ENCODE peak calls at places on chromosomes 12 and 14, in five cellular contexts. X, Z, F, Y and H are unnamed samples. For H3K4me1, the result is how much of the 10 kb centered on the place peaks cover.

GRCh38 chr12:51383281-51383905 is 7.8 kb downstream of the GALNT6 start:
- DNase-seq in F (no peak), Y (no peak), Z (no peak), X (no peak), H (no peak)

GRCh38 chr12:119052001-119052400 is 70.7 kb downstream of the SRRM4 start:
- DNase-seq in Z (no peak), Y (no peak), X (no peak), F (no peak), H (no peak)

GRCh38 chr14:100012478-100012925 is 52.7 kb upstream of the EVL start:
- DNase-seq in Z (no peak), X (no peak), Y (no peak), F (no peak), H (no peak)

GRCh38 chr14:36271222-36271621 is 49.2 kb downstream of the MBIP start:
- DNase-seq in Z (no peak), F (no peak), X (no peak), Y (no peak), H (no peak)

GRCh38 chr12:124608451-124608870 is 41.0 kb upstream of the NCOR2 start:
- DNase-seq in F (no peak), Y (no peak), Z (no peak), X (no peak), H (no peak)

GRCh38 chr12:120981407-120981921 is 3.1 kb downstream of the HNF1A start:
- DNase-seq in Z (no peak), F (peak), X (no peak), Y (no peak), H (no peak)

GRCh38 chr14:32366256-32366655 is 37.2 kb downstream of the AKAP6 start:
- DNase-seq in X (no peak), Z (no peak), F (peak), Y (no peak), H (no peak)

GRCh38 chr12:87995581-87996178 is 33.5 kb downstream of the C12orf50 start:
- DNase-seq in F (peak), X (peak), Y (peak), Z (no peak), H (peak)

GRCh38 chr12:40058721-40059190 is 47.1 kb downstream of the SLC2A13 start:
- DNase-seq in Z (no peak), Y (no peak), X (no peak), F (no peak), H (no peak)

GRCh38 chr14:71625175-71625574 is 307.1 kb upstream of the RGS6 start:
- DNase-seq in X (no peak), Z (no peak), F (no peak), Y (no peak), H (no peak)

GRCh38 chr14:78690836-78691235 is 520.7 kb downstream of the NRXN3 start:
- DNase-seq in Z (no peak), Y (no peak), F (no peak), X (no peak), H (no peak)

GRCh38 chr12:50569876-50570275 is 65.1 kb downstream of the DIP2B start:
- DNase-seq in F (peak), X (no peak), Z (no peak), Y (no peak), H (no peak)

GRCh38 chr14:61322799-61323290 is 1.5 kb downstream of the PRKCH start:
- DNase-seq in F (peak), Z (peak), X (no peak), Y (peak), H (peak)

GRCh38 chr14:51578853-51579252 is 72.9 kb upstream of the FRMD6 start:
- DNase-seq in Z (no peak), F (no peak), Y (no peak), X (no peak), H (no peak)

GRCh38 chr12:93664573-93665138 is 12.5 kb upstream of the CRADD start:
- DNase-seq in Y (no peak), Z (no peak), X (no peak), F (no peak), H (no peak)

GRCh38 chr12:46977976-46978375 is 101.4 kb upstream of the PCED1B start:
- DNase-seq in Z (no peak), Y (no peak), X (no peak), F (no peak), H (no peak)

GRCh38 chr14:34699873-34700621 is 14.3 kb downstream of the CFL2 start:
- DNase-seq in Z (no peak), X (no peak), F (peak), Y (no peak), H (no peak)

GRCh38 chr14:99261916-99262787 is 9.8 kb downstream of the BCL11B start:
- DNase-seq in Z (peak), Y (peak), X (no peak), F (no peak), H (no peak)

GRCh38 chr14:87799400-87799799 is 193.6 kb downstream of the GALC start:
- DNase-seq in F (no peak), Y (no peak), X (no peak), Z (no peak), H (no peak)

GRCh38 chr12:43208221-43208620 is 343.8 kb downstream of the ADAMTS20 start:
- DNase-seq in X (no peak), Y (no peak), F (no peak), Z (no peak), H (no peak)

GRCh38 chr14:34211732-34212131 is 250.3 kb downstream of the SPTSSA start:
- DNase-seq in F (no peak), Y (no peak), Z (no peak), X (no peak), H (no peak)

GRCh38 chr12:129067482-129067881 is 214.2 kb downstream of the GLT1D1 start:
- DNase-seq in F (no peak), X (no peak), Z (no peak), Y (no peak), H (no peak)

GRCh38 chr14:31902002-31902401 is 175.1 kb upstream of the ARHGAP5 start:
- DNase-seq in F (no peak), Y (peak), X (no peak), Z (no peak), H (no peak)

GRCh38 chr12:75528272-75528671 is 16.9 kb upstream of the KRR1 start:
- DNase-seq in X (no peak), Y (no peak), Z (no peak), F (no peak), H (no peak)

GRCh38 chr12:75528692-75529091 is 17.3 kb upstream of the KRR1 start:
- DNase-seq in X (no peak), Y (no peak), Z (no peak), F (no peak), H (no peak)

GRCh38 chr12:75526655-75527511 is 15.5 kb upstream of the KRR1 start:
- DNase-seq in F (peak), Y (peak), Z (no peak), X (no peak), H (no peak)

GRCh38 chr12:75529826-75530225 is 18.4 kb upstream of the KRR1 start:
- DNase-seq in F (no peak), Y (no peak), X (no peak), Z (no peak), H (no peak)

GRCh38 chr12:75525263-75525662 is 13.9 kb upstream of the KRR1 start:
- DNase-seq in Z (no peak), F (no peak), Y (no peak), X (no peak), H (no peak)
- TF ChIP-seq CTCF in Z (no peak), F (peak), Y (no peak), X (no peak), H (no peak)

GRCh38 chr14:104319489-104320241 is 181.3 kb downstream of the KIF26A start:
- DNase-seq in F (no peak), Y (peak), Z (no peak), X (no peak), H (no peak)
- H3K4me1 ChIP-seq in F (under half), Y (under half), Z (under half), X (under half), H (under half)

GRCh38 chr14:72812292-72812851 is 81.5 kb downstream of the DPF3 start:
- DNase-seq in Z (no peak), Y (no peak), F (no peak), X (peak), H (peak)

GRCh38 chr14:72815459-72815858 is 78.4 kb downstream of the DPF3 start:
- DNase-seq in F (no peak), Y (no peak), Z (no peak), X (no peak), H (no peak)

GRCh38 chr14:72818998-72819397 is 74.9 kb downstream of the DPF3 start:
- DNase-seq in F (no peak), Z (no peak), Y (no peak), X (no peak), H (no peak)

DNA sequence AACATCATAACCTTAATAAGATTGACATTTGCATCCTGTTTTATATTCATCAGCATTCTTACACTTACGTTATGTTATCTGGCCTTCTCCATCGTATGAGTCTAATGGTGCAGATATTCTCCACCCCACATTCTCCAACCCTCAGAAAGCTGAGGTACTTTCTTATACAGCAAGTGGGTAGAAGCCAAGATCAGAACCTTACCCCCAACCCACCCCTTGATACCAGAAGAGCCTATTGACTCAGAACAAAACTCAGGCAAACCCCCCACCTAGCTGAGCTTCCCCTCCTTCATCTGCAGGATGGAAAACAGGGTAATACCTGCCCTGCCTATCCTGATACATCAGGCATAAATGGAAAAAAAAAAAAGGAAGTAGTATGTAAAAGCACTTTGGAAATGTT is 77.6 kb downstream of the DPF3 start:
- DNase-seq in Z (no peak), Y (no peak), F (no peak), X (no peak), H (no peak)
- TF ChIP-seq CTCF in Z (no peak), Y (no peak), F (no peak), X (no peak), H (no peak)

DNA sequence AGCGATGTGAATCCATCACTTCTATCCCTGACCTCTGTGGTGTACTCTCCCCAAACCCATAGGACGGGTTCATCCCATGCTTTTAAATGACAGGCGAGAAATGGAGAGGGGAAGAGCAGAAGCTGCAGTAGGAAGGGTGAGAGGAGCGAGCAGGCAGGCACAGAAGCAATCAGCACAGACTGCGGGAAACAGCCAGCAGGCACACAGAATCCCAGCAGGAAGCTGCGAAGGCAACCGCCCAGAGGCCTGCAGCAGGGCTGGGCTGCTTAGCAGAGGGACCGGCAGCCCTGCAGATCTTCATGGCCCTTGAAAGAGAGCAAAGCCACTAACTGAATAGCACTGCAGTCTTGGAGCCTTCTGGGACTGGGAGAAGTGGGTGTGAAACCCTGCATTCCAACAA is 287.0 kb upstream of the FKBP4 start:
- DNase-seq in Z (no peak), F (no peak), Y (no peak), X (no peak), H (no peak)
- H3K4me1 ChIP-seq in Z (under half), F (under half), Y (under half), X (under half), H (under half)

GRCh38 chr12:92324849-92325500 is 179.3 kb upstream of the BTG1 start:
- DNase-seq in F (no peak), X (no peak), Z (no peak), Y (no peak), H (no peak)
- TF ChIP-seq CTCF in F (no peak), X (no peak), Z (no peak), Y (no peak), H (no peak)

DNA sequence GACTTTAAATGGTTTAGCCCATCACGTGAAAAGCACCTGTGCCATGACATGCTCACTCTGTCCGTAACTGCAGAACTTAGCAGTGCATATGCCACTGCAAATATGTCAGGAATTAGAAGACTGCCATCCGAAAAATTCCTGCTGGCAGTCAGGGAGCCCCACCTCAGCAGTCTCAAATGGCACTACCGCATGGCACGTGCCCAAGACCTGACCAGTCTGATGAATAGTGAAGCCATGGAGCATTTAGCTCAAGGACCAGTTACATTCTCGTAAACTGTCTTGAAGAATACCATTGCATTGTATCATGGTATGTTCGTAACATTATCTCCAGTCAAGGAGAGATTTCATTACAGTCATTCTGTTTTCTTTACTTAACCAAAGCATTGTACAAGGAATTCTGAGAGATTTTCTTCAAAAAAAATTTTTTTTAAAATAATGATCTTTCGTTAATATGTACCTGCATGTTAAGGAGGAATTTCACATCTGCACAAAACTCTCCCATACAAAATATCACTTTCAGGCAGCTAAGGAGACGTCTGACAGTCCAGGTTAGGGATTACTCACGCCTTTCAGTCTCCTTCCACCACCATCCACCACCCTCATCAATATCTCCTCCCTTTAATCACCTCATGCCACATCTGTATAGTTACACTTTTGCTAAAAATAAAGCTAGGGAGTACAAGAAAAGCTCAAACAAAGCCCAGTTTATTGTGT is 138.5 kb downstream of the ANO2 start:
- DNase-seq in F (no peak), Z (no peak), X (no peak), Y (no peak), H (no peak)
- H3K4me1 ChIP-seq in F (under half), Z (under half), X (under half), Y (under half), H (under half)

DNA sequence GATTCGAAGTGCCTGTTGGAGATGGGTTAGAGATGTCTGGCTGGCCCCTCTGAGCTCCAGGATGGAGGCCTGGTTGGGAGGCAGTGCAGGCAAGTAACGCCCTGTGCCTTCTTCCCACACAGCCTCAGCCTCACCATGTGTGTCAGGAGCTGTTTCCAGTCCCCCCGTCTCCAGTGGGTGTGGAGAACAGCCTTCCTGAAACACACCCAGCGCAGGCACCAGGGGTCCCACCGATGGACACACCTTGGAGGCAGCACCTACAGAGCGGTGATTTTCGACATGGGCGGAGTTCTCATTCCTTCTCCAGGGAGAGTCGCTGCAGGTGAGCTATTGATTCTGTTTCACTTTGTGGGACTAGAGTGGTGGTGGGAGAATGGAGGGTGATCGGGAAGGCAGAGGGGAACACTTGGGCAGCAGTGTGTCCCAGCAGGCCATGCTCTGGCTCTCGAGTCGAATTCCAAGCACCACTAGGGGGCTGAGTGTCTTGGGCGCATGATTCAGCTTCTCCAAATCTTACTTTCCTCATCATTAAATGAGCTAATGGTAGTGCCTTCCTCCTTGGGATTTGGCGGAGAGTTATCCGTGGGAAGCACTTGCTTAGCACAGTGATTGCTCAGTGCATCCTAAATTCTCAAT is 6.8 kb downstream of the ACAD10 start:
- DNase-seq in Z (no peak), X (no peak), Y (no peak), F (peak), H (no peak)
- TF ChIP-seq CTCF in Z (no peak), X (no peak), Y (no peak), F (peak), H (no peak)

GRCh38 chr12:108837680-108838079 is 19.7 kb downstream of the SSH1 start:
- DNase-seq in F (no peak), Z (no peak), X (no peak), Y (no peak), H (no peak)
- H3K4me1 ChIP-seq in F (half or more), Z (under half), X (half or more), Y (under half), H (under half)

GRCh38 chr14:72736348-72736747 is 157.6 kb downstream of the DPF3 start:
- DNase-seq in Z (no peak), F (peak), Y (no peak), X (no peak), H (no peak)
- TF ChIP-seq CTCF in Z (no peak), F (no peak), Y (no peak), X (peak), H (no peak)